ENCODE peak calls at places on chromosomes 11 and 22, in eight cellular contexts. One of them, this sample, is unnamed.

GRCh38 chr22:35425971-35426800 is 26.2 kb downstream of the MCM5 start:
- DNase-seq in smooth muscle cell of the brain vasculature: no peak
- DNase-seq in hippocampal formation: no peak
- DNase-seq in cardiac muscle cell: no peak
- DNase-seq in endothelial cell: no peak
- DNase-seq in H9: peak; percentile 66
- DNase-seq in mammary epithelial cell: no peak
- DNase-seq in left cardiac atrium: no peak
- DNase-seq in this sample: peak; percentile 51

GRCh38 chr22:23248583-23248982 is 68.3 kb downstream of the BCR start:
- DNase-seq in mammary epithelial cell: peak; percentile 31
- DNase-seq in smooth muscle cell of the brain vasculature: no peak
- DNase-seq in left cardiac atrium: no peak
- DNase-seq in H9: peak; percentile 61
- DNase-seq in cardiac muscle cell: peak; percentile 63
- DNase-seq in hippocampal formation: no peak
- DNase-seq in endothelial cell: no peak
- DNase-seq in this sample: peak; percentile 63

GRCh38 chr22:41951898-41952474 is at the start of gene SMIM45:
- DNase-seq in mammary epithelial cell: no peak
- DNase-seq in endothelial cell: no peak
- DNase-seq in cardiac muscle cell: peak; percentile 64
- DNase-seq in smooth muscle cell of the brain vasculature: no peak
- DNase-seq in left cardiac atrium: no peak
- DNase-seq in H9: peak; percentile 74
- DNase-seq in hippocampal formation: peak; percentile 76
- DNase-seq in this sample: no peak

GRCh38 chr11:61602775-61603569 is 22.1 kb upstream of the SYT7 start:
- DNase-seq in cardiac muscle cell: no peak
- DNase-seq in H9: no peak
- DNase-seq in left cardiac atrium: peak; percentile 84
- DNase-seq in endothelial cell: no peak
- DNase-seq in smooth muscle cell of the brain vasculature: no peak
- DNase-seq in mammary epithelial cell: peak; percentile 98
- DNase-seq in hippocampal formation: no peak
- DNase-seq in this sample: peak; percentile 99

GRCh38 chr22:46845281-46846153 is 83.1 kb downstream of the TBC1D22A start:
- DNase-seq in left cardiac atrium: peak; percentile 37
- DNase-seq in mammary epithelial cell: no peak
- DNase-seq in endothelial cell: no peak
- DNase-seq in hippocampal formation: no peak
- DNase-seq in cardiac muscle cell: no peak
- DNase-seq in smooth muscle cell of the brain vasculature: no peak
- DNase-seq in H9: no peak
- DNase-seq in this sample: no peak

GRCh38 chr11:114348200-114349191 is 51.8 kb downstream of the C11orf71 start:
- DNase-seq in cardiac muscle cell: peak; percentile 76
- DNase-seq in mammary epithelial cell: peak; percentile 65
- DNase-seq in endothelial cell: peak; percentile 52
- DNase-seq in hippocampal formation: no peak
- DNase-seq in H9: peak; percentile 43
- DNase-seq in smooth muscle cell of the brain vasculature: peak; percentile 43
- DNase-seq in left cardiac atrium: no peak
- DNase-seq in this sample: peak; percentile 72

GRCh38 chr22:40499187-40499753 is 128.9 kb downstream of the SGSM3 start:
- DNase-seq in cardiac muscle cell: no peak
- DNase-seq in hippocampal formation: no peak
- DNase-seq in left cardiac atrium: peak; percentile 57
- DNase-seq in endothelial cell: no peak
- DNase-seq in H9: no peak
- DNase-seq in smooth muscle cell of the brain vasculature: peak; percentile 41
- DNase-seq in mammary epithelial cell: peak; percentile 87
- DNase-seq in this sample: peak; percentile 94

GRCh38 chr11:111911563-111912401 is at the start of gene CRYAB:
- DNase-seq in cardiac muscle cell: peak; percentile 66
- DNase-seq in endothelial cell: no peak
- DNase-seq in smooth muscle cell of the brain vasculature: no peak
- DNase-seq in hippocampal formation: peak; percentile 93
- DNase-seq in mammary epithelial cell: peak; percentile 93
- DNase-seq in H9: peak; percentile 39
- DNase-seq in left cardiac atrium: peak; percentile 90
- DNase-seq in this sample: peak; percentile 98

GRCh38 chr11:129992161-129992944 is 10.3 kb downstream of the PRDM10 start:
- DNase-seq in H9: peak; percentile 67
- DNase-seq in endothelial cell: peak; percentile 31
- DNase-seq in smooth muscle cell of the brain vasculature: no peak
- DNase-seq in mammary epithelial cell: peak; percentile 52
- DNase-seq in hippocampal formation: no peak
- DNase-seq in cardiac muscle cell: peak; percentile 36
- DNase-seq in left cardiac atrium: no peak
- DNase-seq in this sample: peak; percentile 69

GRCh38 chr11:10728779-10729472 is 22.1 kb upstream of the CTR9 start:
- DNase-seq in H9: peak; percentile 76
- DNase-seq in cardiac muscle cell: peak; percentile 70
- DNase-seq in hippocampal formation: no peak
- DNase-seq in mammary epithelial cell: no peak
- DNase-seq in left cardiac atrium: no peak
- DNase-seq in smooth muscle cell of the brain vasculature: no peak
- DNase-seq in endothelial cell: peak; percentile 53
- DNase-seq in this sample: no peak

GRCh38 chr11:36478700-36479329 is 31.3 kb downstream of the TRAF6 start:
- DNase-seq in hippocampal formation: peak; percentile 43
- DNase-seq in mammary epithelial cell: peak; percentile 27
- DNase-seq in cardiac muscle cell: peak; percentile 50
- DNase-seq in left cardiac atrium: no peak
- DNase-seq in endothelial cell: peak; percentile 33
- DNase-seq in smooth muscle cell of the brain vasculature: no peak
- DNase-seq in H9: no peak
- DNase-seq in this sample: peak; percentile 49

GRCh38 chr22:26395926-26396325 is 33.1 kb upstream of the ASPHD2 start:
- DNase-seq in H9: no peak
- DNase-seq in endothelial cell: no peak
- DNase-seq in left cardiac atrium: no peak
- DNase-seq in hippocampal formation: no peak
- DNase-seq in cardiac muscle cell: no peak
- DNase-seq in smooth muscle cell of the brain vasculature: no peak
- DNase-seq in mammary epithelial cell: no peak
- DNase-seq in this sample: no peak

GRCh38 chr22:49963647-49964026 is 3.1 kb downstream of the PIM3 start:
- DNase-seq in H9: no peak
- DNase-seq in endothelial cell: no peak
- DNase-seq in left cardiac atrium: peak; percentile 25
- DNase-seq in smooth muscle cell of the brain vasculature: no peak
- DNase-seq in mammary epithelial cell: no peak
- DNase-seq in cardiac muscle cell: no peak
- DNase-seq in hippocampal formation: no peak
- DNase-seq in this sample: no peak

GRCh38 chr22:27242917-27243589 is 558.5 kb downstream of the MN1 start:
- DNase-seq in smooth muscle cell of the brain vasculature: no peak
- DNase-seq in endothelial cell: no peak
- DNase-seq in mammary epithelial cell: no peak
- DNase-seq in hippocampal formation: no peak
- DNase-seq in H9: no peak
- DNase-seq in cardiac muscle cell: no peak
- DNase-seq in left cardiac atrium: no peak
- DNase-seq in this sample: peak; percentile 71

This sample was measured in bronchial epithelial cell.